ENCODE peak calls at places on chromosomes 16 and 17, in six cellular contexts. B is neural progenitor cell, Y is IMR-90, U is BE2C, A is mucosa of descending colon, O is right lobe of liver. S is an unnamed sample.

GRCh38 chr16:69073181-69073669 is 32.2 kb upstream of the HAS3 start:
- DNase-seq in B (no peak), Y (peak; percentile 92), U (no peak), A (no peak), O (no peak), S (no peak)

GRCh38 chr16:17229131-17229530 is 241.6 kb downstream of the XYLT1 start:
- DNase-seq in B (no peak), Y (no peak), U (no peak), A (no peak), O (no peak), S (no peak)

GRCh38 chr17:10777131-10777805 is 26.6 kb downstream of the TMEM238L start:
- DNase-seq in B (no peak), Y (no peak), U (no peak), A (peak; percentile 57), O (no peak), S (no peak)

GRCh38 chr17:10062757-10063385 is 135.5 kb downstream of the GAS7 start:
- DNase-seq in B (no peak), Y (no peak), U (no peak), A (no peak), O (peak; percentile 29), S (no peak)

GRCh38 chr17:6755281-6755680 is 565 bp upstream of the XAF1 start:
- DNase-seq in B (peak; percentile 18), Y (no peak), U (peak; percentile 25), A (peak; percentile 20), O (no peak), S (no peak)

GRCh38 chr17:79042421-79043190 is 18.6 kb downstream of the C1QTNF1 start:
- DNase-seq in B (peak; percentile 60), Y (peak; percentile 59), U (peak; percentile 79), A (peak; percentile 92), O (peak; percentile 76), S (peak; percentile 79)

GRCh38 chr17:21272881-21273839 is 11.4 kb upstream of the MAP2K3 start:
- DNase-seq in B (no peak), Y (no peak), U (no peak), A (peak; percentile 69), O (no peak), S (no peak)

GRCh38 chr17:17732892-17733670 is 51.8 kb downstream of the RAI1 start:
- DNase-seq in B (no peak), Y (peak; percentile 81), U (no peak), A (no peak), O (no peak), S (peak; percentile 67)

GRCh38 chr17:61661135-61661534 is 70.1 kb upstream of the NACA2 start:
- DNase-seq in B (no peak), Y (no peak), U (no peak), A (no peak), O (no peak), S (no peak)

DNA sequence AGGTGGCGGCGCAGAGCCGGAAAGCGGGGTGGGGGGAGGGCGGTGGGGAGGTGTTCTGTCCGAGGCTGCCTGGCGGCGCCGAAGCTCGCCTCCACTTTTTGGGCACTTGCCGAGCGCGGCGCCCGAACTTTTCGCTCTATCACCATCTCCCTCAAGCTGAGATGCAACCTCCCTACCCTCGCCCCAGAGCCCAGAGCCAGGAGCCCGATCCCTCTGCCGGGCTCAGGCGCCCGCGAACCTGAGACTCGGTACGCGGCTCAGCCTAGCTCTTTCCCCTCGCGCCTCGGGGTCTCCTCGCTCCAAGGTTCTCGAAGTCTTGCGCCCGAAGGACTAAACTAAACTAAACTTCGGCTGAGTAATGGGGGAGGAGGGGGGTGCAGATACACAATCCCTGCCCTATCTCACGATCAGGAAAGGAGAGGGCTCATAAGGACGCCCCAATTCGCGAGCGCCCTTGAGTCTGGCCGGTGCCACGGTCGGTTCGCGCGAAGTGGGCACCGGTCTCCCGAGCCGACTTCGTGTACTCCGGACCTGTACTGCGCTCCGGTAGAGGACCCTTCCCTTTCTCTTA is 1.7 kb upstream of the SALL1 start:
- DNase-seq in B (no peak), Y (peak; percentile 37), U (no peak), A (no peak), O (no peak), S (no peak)
- H3K4me3 ChIP-seq in B (peak overlapping the region; percentile 97), Y (peak overlapping the region; percentile 89), U (no peak overlapping the region), A (no peak overlapping the region), O (peak overlapping the region; percentile 48), S (peak overlapping the region; percentile 32)

GRCh38 chr17:51585514-51586104 is 325.3 kb downstream of the UTP18 start:
- DNase-seq in B (peak; percentile 66), Y (no peak), U (peak; percentile 43), A (peak; percentile 12), O (peak; percentile 21), S (peak; percentile 5)

DNA sequence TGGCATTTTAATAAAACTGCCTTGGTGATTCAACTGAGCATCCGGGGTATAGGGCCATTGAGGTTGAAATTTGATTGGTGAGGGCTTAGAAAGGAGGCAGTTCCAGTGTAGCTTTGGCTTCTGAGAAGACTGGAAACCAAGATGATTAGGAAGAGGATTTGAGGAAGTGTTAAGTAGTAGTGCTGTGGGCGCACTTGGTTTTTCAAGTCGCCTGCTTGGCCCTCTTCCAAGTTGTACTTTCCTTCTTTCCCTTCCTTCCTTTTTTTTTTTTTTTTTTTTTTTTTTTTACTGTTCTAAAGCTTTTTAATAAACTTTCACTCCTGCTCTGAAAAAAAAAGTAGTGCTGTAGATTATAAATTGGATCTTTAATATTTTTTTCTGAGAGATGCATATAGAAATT is 320.5 kb downstream of the UTP18 start:
- DNase-seq in B (no peak), Y (no peak), U (no peak), A (no peak), O (no peak), S (no peak)
- H3K4me1 ChIP-seq in B (no peaks in the 10 kb centered on the region), Y (no peaks in the 10 kb centered on the region), U (no peaks in the 10 kb centered on the region), A (no peaks in the 10 kb centered on the region), O (no peaks in the 10 kb centered on the region), S (no peaks in the 10 kb centered on the region)

GRCh38 chr16:352547-353403 is at the start of gene AXIN1:
- DNase-seq in B (peak; percentile 100), Y (peak; percentile 85), U (peak; percentile 100), A (peak; percentile 100), O (peak; percentile 100), S (peak; percentile 100)
- TF ChIP-seq CTCF in B (peak; percentile 66), Y (peak; percentile 60), U (peak; percentile 23), A (peak; percentile 64), O (peak; percentile 65), S (peak; percentile 59)

GRCh38 chr17:57862410-57862989 is 12.7 kb upstream of the MRPS23 start:
- DNase-seq in B (no peak), Y (no peak), U (no peak), A (no peak), O (no peak), S (no peak)
- H3K4me3 ChIP-seq in B (peak overlapping the region; percentile 54), Y (no peak overlapping the region), U (peak overlapping the region; percentile 43), A (no peak overlapping the region), O (no peak overlapping the region), S (peak overlapping the region; percentile 46)

GRCh38 chr17:67490471-67490870 is 113.4 kb downstream of the PITPNC1 start:
- DNase-seq in B (peak; percentile 29), Y (no peak), U (no peak), A (no peak), O (no peak), S (no peak)

GRCh38 chr17:67488161-67488560 is 111.1 kb downstream of the PITPNC1 start:
- DNase-seq in B (no peak), Y (no peak), U (peak; percentile 91), A (no peak), O (peak; percentile 57), S (no peak)

GRCh38 chr17:67487506-67487905 is 110.4 kb downstream of the PITPNC1 start:
- DNase-seq in B (no peak), Y (peak; percentile 47), U (no peak), A (no peak), O (no peak), S (no peak)

GRCh38 chr17:67488768-67489167 is 111.7 kb downstream of the PITPNC1 start:
- DNase-seq in B (no peak), Y (no peak), U (no peak), A (no peak), O (no peak), S (no peak)

GRCh38 chr17:67489273-67489672 is 112.2 kb downstream of the PITPNC1 start:
- DNase-seq in B (no peak), Y (no peak), U (no peak), A (no peak), O (no peak), S (no peak)
- H3K4me1 ChIP-seq in B (peaks cover 24% of the 10 kb centered on the region), Y (peaks cover 12% of the 10 kb centered on the region), U (peaks cover 35% of the 10 kb centered on the region), A (no peaks in the 10 kb centered on the region), O (no peaks in the 10 kb centered on the region), S (no peaks in the 10 kb centered on the region)

GRCh38 chr16:29842732-29843346 is 20.2 kb downstream of the CDIPT start:
- DNase-seq in B (no peak), Y (no peak), U (no peak), A (no peak), O (no peak), S (no peak)
- TF ChIP-seq CTCF in B (no peak), Y (no peak), U (peak; percentile 34), A (no peak), O (no peak), S (no peak)

GRCh38 chr17:3903051-3903825 is 10.4 kb upstream of the CAMKK1 start:
- DNase-seq in B (no peak), Y (no peak), U (no peak), A (no peak), O (no peak), S (no peak)
- H3K4me3 ChIP-seq in B (no peak overlapping the region), Y (no peak overlapping the region), U (no peak overlapping the region), A (no peak overlapping the region), O (no peak overlapping the region), S (no peak overlapping the region)

DNA sequence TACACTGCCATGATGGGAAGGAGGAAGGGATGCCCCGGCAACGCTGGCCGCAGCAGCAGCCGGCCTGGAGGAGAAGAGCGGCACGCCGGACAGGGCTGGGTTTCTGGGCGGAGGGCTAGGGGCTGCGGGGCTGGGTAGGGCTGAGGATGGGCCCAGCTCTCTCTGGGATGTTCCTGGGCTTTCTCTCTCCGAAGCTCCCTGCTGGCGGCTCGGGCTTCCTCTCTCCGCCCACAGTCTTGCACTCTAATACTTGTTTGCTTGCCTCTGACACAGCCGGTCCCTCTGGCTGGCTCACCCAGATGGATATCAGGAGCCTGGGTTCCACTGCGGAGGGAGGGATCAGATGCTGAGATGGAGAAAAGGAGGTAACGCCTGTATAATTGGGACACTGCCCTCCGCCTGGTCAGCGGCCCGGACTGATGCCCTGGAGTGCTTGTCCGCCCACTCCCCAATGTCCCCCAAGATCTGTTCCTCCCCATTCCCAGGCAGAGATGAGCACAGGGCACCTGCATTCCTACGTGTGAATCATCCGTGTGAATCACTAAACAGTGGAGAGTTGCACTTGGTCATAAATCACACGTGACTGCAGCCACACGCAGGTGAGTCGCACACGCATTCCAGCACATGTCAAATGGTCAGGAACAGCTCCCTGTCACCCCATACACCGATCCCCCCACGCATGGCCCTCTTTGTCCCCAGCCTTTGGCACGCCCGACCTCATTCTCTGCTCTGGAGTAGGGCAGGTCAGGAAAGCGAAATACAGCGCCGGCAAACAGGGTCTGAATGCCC is at the start of gene ALOXE3:
- DNase-seq in B (peak; percentile 59), Y (peak; percentile 64), U (peak; percentile 45), A (peak; percentile 42), O (peak; percentile 36), S (peak; percentile 67)
- H3K4me1 ChIP-seq in B (no peaks in the 10 kb centered on the region), Y (peaks cover 6% of the 10 kb centered on the region), U (no peaks in the 10 kb centered on the region), A (peaks cover 40% of the 10 kb centered on the region), O (no peaks in the 10 kb centered on the region), S (peaks cover 5% of the 10 kb centered on the region)

S was measured in prostate gland.